ENCODE peak calls at places on chromosomes 13 and 19, in nine cellular contexts. One of them, this sample, is unnamed.

GRCh38 chr13:51834581-51835158 is 10.3 kb downstream of the TMEM272 start:
- DNase-seq in DMS153: no peak
- DNase-seq in germinal center: no peak
- DNase-seq in AG20443: no peak
- DNase-seq in GM19239: no peak
- DNase-seq in WERI-Rb-1: no peak
- DNase-seq in GM12864: no peak
- DNase-seq in HuH-7: no peak
- DNase-seq in activated CD4-positive, alpha-beta T cell treated with anti-CD3 and anti-CD28 coated beads for 1 hour: no peak
- DNase-seq in this sample: no peak

GRCh38 chr13:112757759-112758086 is 67.9 kb downstream of the ATP11A start:
- DNase-seq in DMS153: no peak
- DNase-seq in germinal center: no peak
- DNase-seq in AG20443: no peak
- DNase-seq in GM19239: no peak
- DNase-seq in WERI-Rb-1: no peak
- DNase-seq in GM12864: no peak
- DNase-seq in HuH-7: no peak
- DNase-seq in activated CD4-positive, alpha-beta T cell treated with anti-CD3 and anti-CD28 coated beads for 1 hour: no peak
- DNase-seq in this sample: no peak

GRCh38 chr13:83515267-83515666 is 367.0 kb downstream of the SLITRK1 start:
- DNase-seq in DMS153: peak
- DNase-seq in germinal center: no peak
- DNase-seq in AG20443: peak
- DNase-seq in GM19239: no peak
- DNase-seq in WERI-Rb-1: no peak
- DNase-seq in GM12864: no peak
- DNase-seq in HuH-7: no peak
- DNase-seq in activated CD4-positive, alpha-beta T cell treated with anti-CD3 and anti-CD28 coated beads for 1 hour: no peak
- DNase-seq in this sample: no peak

GRCh38 chr13:41746259-41746658 is 214.7 kb downstream of the VWA8 start:
- DNase-seq in DMS153: no peak
- DNase-seq in germinal center: no peak
- DNase-seq in AG20443: peak
- DNase-seq in GM19239: no peak
- DNase-seq in WERI-Rb-1: no peak
- DNase-seq in GM12864: no peak
- DNase-seq in HuH-7: no peak
- DNase-seq in activated CD4-positive, alpha-beta T cell treated with anti-CD3 and anti-CD28 coated beads for 1 hour: no peak
- DNase-seq in this sample: no peak

GRCh38 chr13:112067871-112068305 is 939 bp downstream of the SOX1 start:
- DNase-seq in DMS153: no peak
- DNase-seq in germinal center: no peak
- DNase-seq in AG20443: peak
- DNase-seq in GM19239: peak
- DNase-seq in WERI-Rb-1: no peak
- DNase-seq in GM12864: no peak
- DNase-seq in HuH-7: no peak
- DNase-seq in activated CD4-positive, alpha-beta T cell treated with anti-CD3 and anti-CD28 coated beads for 1 hour: no peak
- DNase-seq in this sample: no peak

GRCh38 chr19:8161135-8161646 is 11.8 kb upstream of the FBN3 start:
- DNase-seq in DMS153: no peak
- DNase-seq in germinal center: peak
- DNase-seq in AG20443: no peak
- DNase-seq in GM19239: peak
- DNase-seq in WERI-Rb-1: peak
- DNase-seq in GM12864: peak
- DNase-seq in HuH-7: no peak
- DNase-seq in activated CD4-positive, alpha-beta T cell treated with anti-CD3 and anti-CD28 coated beads for 1 hour: no peak
- DNase-seq in this sample: peak

GRCh38 chr13:32448224-32448623 is 20.3 kb upstream of the N4BP2L1 start:
- DNase-seq in DMS153: no peak
- DNase-seq in germinal center: no peak
- DNase-seq in AG20443: no peak
- DNase-seq in GM19239: no peak
- DNase-seq in WERI-Rb-1: no peak
- DNase-seq in GM12864: no peak
- DNase-seq in HuH-7: no peak
- DNase-seq in activated CD4-positive, alpha-beta T cell treated with anti-CD3 and anti-CD28 coated beads for 1 hour: no peak
- DNase-seq in this sample: no peak

GRCh38 chr13:96388598-96388997 is 298.7 kb downstream of the HS6ST3 start:
- DNase-seq in DMS153: no peak
- DNase-seq in germinal center: no peak
- DNase-seq in AG20443: no peak
- DNase-seq in GM19239: no peak
- DNase-seq in WERI-Rb-1: no peak
- DNase-seq in GM12864: no peak
- DNase-seq in HuH-7: no peak
- DNase-seq in activated CD4-positive, alpha-beta T cell treated with anti-CD3 and anti-CD28 coated beads for 1 hour: no peak
- DNase-seq in this sample: no peak

GRCh38 chr19:16001481-16002312 is 52.9 kb downstream of the OR10H4 start:
- DNase-seq in DMS153: no peak
- DNase-seq in germinal center: peak
- DNase-seq in AG20443: peak
- DNase-seq in GM19239: peak
- DNase-seq in WERI-Rb-1: no peak
- DNase-seq in GM12864: peak
- DNase-seq in HuH-7: peak
- DNase-seq in activated CD4-positive, alpha-beta T cell treated with anti-CD3 and anti-CD28 coated beads for 1 hour: no peak
- DNase-seq in this sample: no peak

GRCh38 chr13:44312898-44313551 is 60.6 kb upstream of the SERP2 start:
- DNase-seq in DMS153: peak
- DNase-seq in germinal center: no peak
- DNase-seq in AG20443: peak
- DNase-seq in GM19239: no peak
- DNase-seq in WERI-Rb-1: no peak
- DNase-seq in GM12864: no peak
- DNase-seq in HuH-7: no peak
- DNase-seq in activated CD4-positive, alpha-beta T cell treated with anti-CD3 and anti-CD28 coated beads for 1 hour: no peak
- DNase-seq in this sample: no peak

GRCh38 chr19:14544977-14545715 is 15.8 kb downstream of the TECR start:
- DNase-seq in DMS153: peak
- DNase-seq in germinal center: no peak
- DNase-seq in AG20443: no peak
- DNase-seq in GM19239: no peak
- DNase-seq in WERI-Rb-1: no peak
- DNase-seq in GM12864: no peak
- DNase-seq in HuH-7: no peak
- DNase-seq in activated CD4-positive, alpha-beta T cell treated with anti-CD3 and anti-CD28 coated beads for 1 hour: no peak
- DNase-seq in this sample: peak

GRCh38 chr19:7729211-7729610 is 2.7 kb downstream of the CLEC4G start:
- DNase-seq in DMS153: no peak
- DNase-seq in germinal center: no peak
- DNase-seq in AG20443: no peak
- DNase-seq in GM19239: no peak
- DNase-seq in WERI-Rb-1: no peak
- DNase-seq in GM12864: no peak
- DNase-seq in HuH-7: no peak
- DNase-seq in activated CD4-positive, alpha-beta T cell treated with anti-CD3 and anti-CD28 coated beads for 1 hour: no peak
- DNase-seq in this sample: no peak

GRCh38 chr19:34484328-34484727 is 2.8 kb downstream of the WTIP start:
- DNase-seq in DMS153: no peak
- DNase-seq in germinal center: no peak
- DNase-seq in AG20443: no peak
- DNase-seq in GM19239: no peak
- DNase-seq in WERI-Rb-1: no peak
- DNase-seq in GM12864: no peak
- DNase-seq in HuH-7: no peak
- DNase-seq in activated CD4-positive, alpha-beta T cell treated with anti-CD3 and anti-CD28 coated beads for 1 hour: no peak
- DNase-seq in this sample: no peak

GRCh38 chr19:13748169-13748884 is 16.0 kb upstream of the MRI1 start:
- DNase-seq in DMS153: no peak
- DNase-seq in germinal center: no peak
- DNase-seq in AG20443: peak
- DNase-seq in GM19239: no peak
- DNase-seq in WERI-Rb-1: no peak
- DNase-seq in GM12864: no peak
- DNase-seq in HuH-7: no peak
- DNase-seq in activated CD4-positive, alpha-beta T cell treated with anti-CD3 and anti-CD28 coated beads for 1 hour: no peak
- DNase-seq in this sample: no peak

GRCh38 chr13:27573265-27573664 is 47.1 kb downstream of the LNX2 start:
- DNase-seq in DMS153: no peak
- DNase-seq in germinal center: no peak
- DNase-seq in AG20443: no peak
- DNase-seq in GM19239: no peak
- DNase-seq in WERI-Rb-1: no peak
- DNase-seq in GM12864: no peak
- DNase-seq in HuH-7: no peak
- DNase-seq in activated CD4-positive, alpha-beta T cell treated with anti-CD3 and anti-CD28 coated beads for 1 hour: no peak
- DNase-seq in this sample: no peak

GRCh38 chr13:45851171-45851889 is at the start of gene SIAH3:
- DNase-seq in DMS153: no peak
- DNase-seq in germinal center: no peak
- DNase-seq in AG20443: peak
- DNase-seq in GM19239: no peak
- DNase-seq in WERI-Rb-1: peak
- DNase-seq in GM12864: no peak
- DNase-seq in HuH-7: no peak
- DNase-seq in activated CD4-positive, alpha-beta T cell treated with anti-CD3 and anti-CD28 coated beads for 1 hour: no peak
- DNase-seq in this sample: no peak

GRCh38 chr19:39144487-39145071 is 19.0 kb downstream of the PAK4 start:
- DNase-seq in DMS153: no peak
- DNase-seq in germinal center: no peak
- DNase-seq in AG20443: no peak
- DNase-seq in GM19239: no peak
- DNase-seq in WERI-Rb-1: no peak
- DNase-seq in GM12864: no peak
- DNase-seq in HuH-7: no peak
- DNase-seq in activated CD4-positive, alpha-beta T cell treated with anti-CD3 and anti-CD28 coated beads for 1 hour: no peak
- DNase-seq in this sample: no peak

GRCh38 chr13:86882835-86883234 is 788.3 kb upstream of the SLITRK5 start:
- DNase-seq in DMS153: no peak
- DNase-seq in germinal center: no peak
- DNase-seq in AG20443: no peak
- DNase-seq in GM19239: no peak
- DNase-seq in WERI-Rb-1: no peak
- DNase-seq in GM12864: no peak
- DNase-seq in HuH-7: no peak
- DNase-seq in activated CD4-positive, alpha-beta T cell treated with anti-CD3 and anti-CD28 coated beads for 1 hour: no peak
- DNase-seq in this sample: no peak